ENCODE peak calls at places on chromosomes 16 and 17, in six cellular contexts. W, R, P, G, B and Z are unnamed samples.

GRCh38 chr16:88994704-88995103 is 17.7 kb upstream of the CBFA2T3 start:
- DNase-seq in W (no peak), R (no peak), G (no peak), B (no peak), P (no peak), Z (no peak)

GRCh38 chr17:41992576-41992975 is 24.7 kb downstream of the DNAJC7 start:
- DNase-seq in P (no peak), G (no peak), R (no peak), B (no peak), W (peak; percentile 32), Z (no peak)

GRCh38 chr16:71883849-71884638 is at the start of gene ZNF821:
- DNase-seq in B (no peak), G (peak; percentile 70), P (peak; percentile 93), W (peak; percentile 75), R (peak; percentile 63), Z (peak; percentile 81)

GRCh38 chr16:23320695-23321094 is 18.6 kb downstream of the SCNN1B start:
- DNase-seq in P (no peak), W (no peak), B (no peak), G (no peak), R (no peak), Z (no peak)

GRCh38 chr17:55641559-55642160 is 81.0 kb downstream of the TMEM100 start:
- DNase-seq in R (peak; percentile 59), P (peak; percentile 20), G (peak; percentile 74), W (peak; percentile 42), B (peak; percentile 10), Z (no peak)

GRCh38 chr16:46884513-46885293 is 541 bp downstream of the GPT2 start:
- DNase-seq in W (peak; percentile 34), R (no peak), B (no peak), G (no peak), P (no peak), Z (no peak)

GRCh38 chr17:1487939-1488825 is 4.3 kb downstream of the MYO1C start:
- DNase-seq in G (peak; percentile 80), B (no peak), P (peak; percentile 94), R (peak; percentile 90), W (peak; percentile 84), Z (peak; percentile 85)

GRCh38 chr16:24686678-24687077 is 42.8 kb upstream of the TNRC6A start:
- DNase-seq in B (no peak), G (no peak), P (no peak), W (no peak), R (no peak), Z (no peak)

GRCh38 chr17:35871415-35871814 is 2.7 kb upstream of the HEATR9 start:
- DNase-seq in P (no peak), G (no peak), R (no peak), B (no peak), W (no peak), Z (no peak)

GRCh38 chr17:63700528-63701441 is 860 bp upstream of the LIMD2 start:
- DNase-seq in W (peak; percentile 67), B (no peak), G (no peak), R (peak; percentile 54), P (no peak), Z (peak; percentile 67)

GRCh38 chr16:55465077-55465896 is 13.7 kb upstream of the MMP2 start:
- DNase-seq in G (peak; percentile 86), B (no peak), R (peak; percentile 77), W (peak; percentile 64), P (peak; percentile 81), Z (peak; percentile 73)

GRCh38 chr16:72124148-72124547 is 30.5 kb downstream of the DHX38 start:
- DNase-seq in R (no peak), W (no peak), B (no peak), P (no peak), G (no peak), Z (no peak)

GRCh38 chr16:8594149-8594666 is 3.9 kb upstream of the TMEM114 start:
- DNase-seq in W (no peak), G (no peak), B (no peak), P (no peak), R (no peak), Z (no peak)

GRCh38 chr16:86732621-86733297 is 154.4 kb downstream of the FOXL1 start:
- DNase-seq in P (no peak), W (peak; percentile 82), G (no peak), R (peak; percentile 18), B (no peak), Z (no peak)

GRCh38 chr17:42485680-42486079 is 27.0 kb downstream of the ATP6V0A1 start:
- DNase-seq in G (no peak), W (no peak), B (no peak), P (no peak), R (peak; percentile 17), Z (no peak)

GRCh38 chr16:29770250-29770929 is 7.7 kb upstream of the ZG16 start:
- DNase-seq in R (no peak), B (no peak), W (no peak), G (no peak), P (no peak), Z (no peak)

GRCh38 chr17:38598536-38598935 is 7.2 kb downstream of the SRCIN1 start:
- DNase-seq in P (no peak), B (peak; percentile 39), G (peak; percentile 76), R (peak; percentile 38), W (peak; percentile 79), Z (no peak)

GRCh38 chr17:81601525-81602120 is 35.3 kb downstream of the NPLOC4 start:
- DNase-seq in R (peak; percentile 77), G (peak; percentile 84), W (peak; percentile 60), P (no peak), B (no peak), Z (no peak)

GRCh38 chr16:57648125-57648524 is 19.7 kb downstream of the ADGRG1 start:
- DNase-seq in B (no peak), G (no peak), P (no peak), R (no peak), W (no peak), Z (no peak)

GRCh38 chr17:17214646-17215436 is 8.7 kb upstream of the PLD6 start:
- DNase-seq in W (no peak), R (no peak), P (no peak), B (no peak), G (no peak), Z (no peak)

GRCh38 chr16:89242795-89243200 is 25.3 kb downstream of the ZNF778 start:
- DNase-seq in R (no peak), W (no peak), P (no peak), B (no peak), G (no peak), Z (no peak)

GRCh38 chr17:77865109-77865611 is 93.3 kb upstream of the TNRC6C start:
- DNase-seq in R (peak; percentile 30), W (no peak), B (no peak), G (no peak), P (no peak), Z (no peak)

GRCh38 chr16:87278191-87279093 is 38.8 kb downstream of the C16orf95 start:
- DNase-seq in P (peak; percentile 66), R (peak; percentile 80), B (no peak), W (peak; percentile 71), G (peak; percentile 69), Z (no peak)

GRCh38 chr17:27009087-27009486 is 284.8 kb upstream of the WSB1 start:
- DNase-seq in P (no peak), G (no peak), W (no peak), R (no peak), B (no peak), Z (no peak)

GRCh38 chr16:252366-253337 is 18.0 kb downstream of the FAM234A start:
- DNase-seq in G (no peak), B (no peak), P (no peak), W (no peak), R (no peak), Z (no peak)

GRCh38 chr17:70905796-70906195 is 736.5 kb downstream of the KCNJ2 start:
- DNase-seq in R (peak; percentile 99), P (no peak), W (peak; percentile 100), G (peak; percentile 85), B (peak; percentile 61), Z (no peak)

GRCh38 chr16:1258906-1259759 is 3.3 kb downstream of the TPSD1 start:
- DNase-seq in B (no peak), P (no peak), R (no peak), W (no peak), G (peak; percentile 13), Z (no peak)

GRCh38 chr16:620700-621525 is 9.9 kb upstream of the WFIKKN1 start:
- DNase-seq in P (no peak), G (no peak), B (no peak), W (no peak), R (no peak), Z (no peak)

GRCh38 chr17:8698142-8699050 is 46.2 kb downstream of the CCDC42 start:
- DNase-seq in W (peak; percentile 84), R (peak; percentile 63), G (no peak), B (no peak), P (peak; percentile 76), Z (no peak)

GRCh38 chr17:17132746-17133145 is 73.4 kb downstream of the PLD6 start:
- DNase-seq in P (no peak), R (no peak), G (no peak), W (no peak), B (no peak), Z (no peak)

GRCh38 chr17:2592974-2593845 is at the start of gene PAFAH1B1:
- DNase-seq in W (peak; percentile 79), B (no peak), R (peak; percentile 90), G (peak; percentile 85), P (peak; percentile 94), Z (peak; percentile 94)
- TF ChIP-seq CTCF in W (peak; percentile 4), B (no peak), R (no peak), G (peak; percentile 7), P (no peak), Z (no peak)

DNA sequence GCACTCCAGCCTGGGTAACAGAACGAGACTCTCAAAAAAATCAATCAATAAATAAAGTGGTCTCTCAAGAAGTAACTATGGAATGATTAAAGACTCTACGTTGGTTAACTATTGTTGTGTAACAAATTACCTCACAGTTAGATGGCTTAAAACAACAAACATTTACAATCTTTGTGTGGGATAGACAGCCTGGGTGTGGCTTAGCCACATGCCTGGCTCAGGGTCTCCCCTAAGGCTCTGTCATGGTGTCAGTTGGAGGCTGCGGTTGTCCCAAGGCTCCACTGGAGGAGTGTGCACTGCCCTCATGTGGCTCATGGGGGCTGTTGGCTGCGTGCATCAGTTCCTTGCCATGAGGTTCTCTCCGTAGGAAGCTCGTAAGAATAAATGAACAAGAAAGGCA is 294.5 kb downstream of the SNX29 start:
- DNase-seq in R (peak; percentile 23), P (no peak), G (peak; percentile 56), W (peak; percentile 48), B (no peak), Z (no peak)
- TF ChIP-seq CTCF in R (peak; percentile 38), P (no peak), G (peak; percentile 64), W (no peak), B (peak; percentile 51), Z (no peak)

GRCh38 chr16:10447289-10447688 is 61.4 kb downstream of the ATF7IP2 start:
- DNase-seq in G (no peak), P (no peak), R (no peak), B (no peak), W (peak; percentile 3), Z (no peak)

GRCh38 chr16:10453159-10453510 is 67.3 kb downstream of the ATF7IP2 start:
- DNase-seq in P (no peak), G (no peak), R (no peak), B (no peak), W (no peak), Z (no peak)
- TF ChIP-seq CTCF in P (no peak), G (no peak), R (no peak), B (no peak), W (no peak), Z (no peak)

DNA sequence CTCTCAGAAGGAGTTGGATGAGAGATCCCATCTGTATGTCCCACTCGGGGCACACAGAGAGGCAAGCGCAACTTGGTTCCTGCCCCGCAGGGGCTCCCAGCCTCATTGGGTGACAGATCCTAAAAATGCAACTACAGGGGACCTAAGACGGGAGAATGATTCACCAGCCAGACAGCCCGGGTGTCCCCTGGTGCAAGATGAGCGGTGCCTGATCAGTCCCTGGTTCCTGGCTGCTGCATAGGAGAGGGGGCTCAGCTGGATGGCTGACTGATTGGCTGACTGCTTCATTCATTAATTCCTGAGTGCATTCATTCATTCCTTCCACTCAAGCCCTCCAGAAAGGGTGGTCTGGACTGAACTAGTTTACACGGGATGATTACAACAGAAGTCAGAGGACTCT is 22.0 kb downstream of the WNT3 start:
- DNase-seq in G (no peak), W (no peak), R (no peak), P (no peak), B (no peak), Z (no peak)
- TF ChIP-seq CTCF in G (no peak), W (no peak), R (no peak), P (no peak), B (no peak), Z (no peak)